ENCODE peak calls at places on chromosomes 3 and 15, in eight cellular contexts. H is K562, L is GM12878, Q is vagina, S is esophagus muscularis mucosa, F is sigmoid colon, C is H1, D is upper lobe of left lung. N is an unnamed sample.

GRCh38 chr3:17730318-17730967 is 12.0 kb downstream of the TBC1D5 start:
- DNase-seq in H (peak), L (no peak), Q (no peak), S (no peak), F (no peak), C (no peak), D (no peak), N (no peak)

GRCh38 chr15:91865486-91865885 is 12.0 kb downstream of the SLCO3A1 start:
- DNase-seq in H (no peak), L (no peak), Q (no peak), S (no peak), F (no peak), C (no peak), D (no peak), N (no peak)

GRCh38 chr3:50612234-50612972 is 829 bp upstream of the CISH start:
- DNase-seq in H (peak), L (no peak), Q (no peak), S (no peak), F (no peak), C (no peak), D (no peak), N (no peak)

GRCh38 chr3:178443634-178444033 is 92.6 kb upstream of the KCNMB2 start:
- DNase-seq in H (no peak), L (no peak), Q (no peak), S (no peak), F (no peak), C (no peak), D (no peak), N (no peak)

GRCh38 chr3:171007316-171007715 is 19.2 kb downstream of the SLC2A2 start:
- DNase-seq in H (no peak), L (no peak), Q (no peak), S (no peak), F (no peak), C (no peak), D (no peak), N (no peak)

GRCh38 chr3:21672303-21672702 is 78.7 kb downstream of the ZNF385D start:
- DNase-seq in H (no peak), L (no peak), Q (no peak), S (no peak), F (no peak), C (no peak), D (no peak), N (peak)

GRCh38 chr3:172233474-172234277 is 194.3 kb downstream of the FNDC3B start:
- DNase-seq in H (no peak), L (no peak), Q (no peak), S (no peak), F (no peak), C (no peak), D (no peak), N (no peak)

GRCh38 chr15:77035999-77036471 is 34.9 kb downstream of the TSPAN3 start:
- DNase-seq in H (no peak), L (no peak), Q (peak), S (no peak), F (peak), C (no peak), D (no peak), N (no peak)

GRCh38 chr3:107236661-107237375 is 140.4 kb upstream of the CCDC54 start:
- DNase-seq in H (peak), L (no peak), Q (no peak), S (no peak), F (no peak), C (no peak), D (no peak), N (no peak)

GRCh38 chr3:177596822-177597271 is 399.6 kb upstream of the TBL1XR1 start:
- DNase-seq in H (no peak), L (no peak), Q (no peak), S (no peak), F (peak), C (no peak), D (no peak), N (no peak)

GRCh38 chr15:88465633-88466219 is 1.5 kb downstream of the MRPL46 start:
- DNase-seq in H (peak), L (no peak), Q (no peak), S (peak), F (no peak), C (no peak), D (no peak), N (no peak)

GRCh38 chr15:85414037-85414436 is 33.6 kb downstream of the AKAP13 start:
- DNase-seq in H (no peak), L (no peak), Q (no peak), S (no peak), F (no peak), C (no peak), D (no peak), N (no peak)

GRCh38 chr3:100782906-100783305 is 73.6 kb downstream of the TFG start:
- DNase-seq in H (no peak), L (no peak), Q (no peak), S (no peak), F (no peak), C (no peak), D (no peak), N (no peak)

GRCh38 chr15:55784284-55784683 is 41.3 kb upstream of the PRTG start:
- DNase-seq in H (peak), L (no peak), Q (no peak), S (no peak), F (no peak), C (no peak), D (no peak), N (no peak)

GRCh38 chr15:23912191-23912590 is 225.1 kb upstream of the NDN start:
- DNase-seq in H (no peak), L (no peak), Q (no peak), S (no peak), F (no peak), C (peak), D (peak), N (no peak)

GRCh38 chr15:88604381-88604951 is 16.7 kb upstream of the AEN start:
- DNase-seq in H (no peak), L (no peak), Q (no peak), S (no peak), F (no peak), C (no peak), D (peak), N (no peak)

GRCh38 chr3:88090681-88091080 is 31.6 kb downstream of the ZNF654 start:
- DNase-seq in H (no peak), L (no peak), Q (no peak), S (no peak), F (no peak), C (no peak), D (no peak), N (no peak)

GRCh38 chr3:182046365-182046764 is 334.6 kb downstream of the SOX2 start:
- DNase-seq in H (peak), L (no peak), Q (no peak), S (no peak), F (no peak), C (no peak), D (peak), N (no peak)

GRCh38 chr3:190444576-190445145 is 5.0 kb downstream of the TMEM207 start:
- DNase-seq in H (no peak), L (no peak), Q (no peak), S (no peak), F (no peak), C (no peak), D (no peak), N (no peak)

GRCh38 chr3:168889666-168890065 is 773.8 kb downstream of the MECOM start:
- DNase-seq in H (no peak), L (no peak), Q (no peak), S (no peak), F (no peak), C (peak), D (no peak), N (no peak)

GRCh38 chr3:13419356-13420050 is 619 bp downstream of the NUP210 start:
- DNase-seq in H (peak), L (no peak), Q (no peak), S (no peak), F (no peak), C (no peak), D (peak), N (no peak)
- TF ChIP-seq CTCF in H (no peak), L (peak), Q (no peak), S (no peak), F (no peak), C (no peak), D (peak), N (no peak)

GRCh38 chr3:147397911-147398809 is 8.2 kb downstream of the ZIC4 start:
- DNase-seq in H (no peak), L (no peak), Q (peak), S (no peak), F (no peak), C (no peak), D (peak), N (no peak)

GRCh38 chr3:147397155-147397888 is 9.0 kb downstream of the ZIC4 start:
- DNase-seq in H (no peak), L (no peak), Q (peak), S (no peak), F (no peak), C (no peak), D (peak), N (no peak)

GRCh38 chr3:147396709-147397046 is 9.7 kb downstream of the ZIC4 start:
- DNase-seq in H (no peak), L (no peak), Q (no peak), S (no peak), F (no peak), C (no peak), D (peak), N (no peak)

GRCh38 chr3:147394168-147394941 is 12.0 kb downstream of the ZIC4 start:
- DNase-seq in H (no peak), L (no peak), Q (no peak), S (no peak), F (no peak), C (no peak), D (no peak), N (no peak)

GRCh38 chr3:147395975-147396708 is 10.2 kb downstream of the ZIC4 start:
- DNase-seq in H (no peak), L (no peak), Q (no peak), S (no peak), F (no peak), C (no peak), D (peak), N (no peak)
- TF ChIP-seq POLR2AphosphoS5 in H (no peak), L (no peak), Q (no peak), S (no peak), F (no peak), C (no peak), D (no peak), N (no peak)

DNA sequence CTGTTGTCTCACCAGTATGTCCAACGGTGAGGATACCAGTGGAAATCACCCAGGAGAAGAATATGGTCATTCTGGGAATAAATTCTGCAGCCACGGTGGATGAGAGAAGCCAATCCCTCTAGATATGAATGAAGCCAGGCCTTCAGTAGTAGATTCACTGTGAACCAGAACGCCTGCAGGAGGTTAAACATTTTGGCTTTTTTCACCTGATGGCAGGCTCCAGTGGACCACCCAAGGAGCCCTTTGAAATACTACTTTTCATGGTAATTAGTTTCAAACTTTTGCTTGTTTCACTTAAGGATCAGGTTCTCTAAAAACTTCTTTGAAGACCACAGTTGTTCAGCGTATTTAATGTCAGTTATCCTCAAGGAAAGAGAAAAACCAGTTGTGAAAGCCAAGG is 353.4 kb downstream of the RORA start:
- DNase-seq in H (no peak), L (no peak), Q (no peak), S (no peak), F (no peak), C (no peak), D (no peak), N (no peak)
- H3K4me3 ChIP-seq in H (no peak), L (no peak), Q (no peak), S (no peak), F (no peak), C (no peak), D (no peak), N (no peak)

DNA sequence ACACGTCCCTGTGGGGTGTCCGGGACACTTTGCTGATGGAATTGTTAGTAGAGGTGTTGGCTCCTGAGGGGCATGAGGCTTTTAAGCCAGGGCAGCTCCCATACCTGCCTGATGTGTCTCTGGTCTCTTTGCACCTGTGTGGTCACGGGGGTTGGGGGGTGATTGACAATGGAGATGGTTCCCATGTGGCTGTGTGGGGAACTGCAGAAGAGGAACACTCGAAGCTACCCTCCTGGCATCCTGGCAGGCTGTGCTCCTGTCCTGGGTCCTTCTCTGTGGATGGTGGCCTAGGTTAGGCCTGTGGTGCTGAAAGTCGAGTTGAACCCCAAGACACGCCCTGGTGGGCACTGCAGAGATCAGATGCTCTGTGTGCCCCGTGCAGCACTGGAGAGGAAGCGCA is 73.4 kb downstream of the HMCES start:
- DNase-seq in H (no peak), L (no peak), Q (no peak), S (no peak), F (no peak), C (no peak), D (no peak), N (no peak)
- TF ChIP-seq CTCF in H (no peak), L (peak), Q (no peak), S (no peak), F (no peak), C (peak), D (no peak), N (no peak)

GRCh38 chr3:67605377-67605776 is 49.0 kb downstream of the SUCLG2 start:
- DNase-seq in H (no peak), L (no peak), Q (no peak), S (peak), F (no peak), C (peak), D (no peak), N (no peak)

GRCh38 chr3:67609709-67610108 is 44.7 kb downstream of the SUCLG2 start:
- DNase-seq in H (no peak), L (no peak), Q (no peak), S (no peak), F (no peak), C (no peak), D (no peak), N (no peak)

GRCh38 chr3:67614195-67614594 is 40.2 kb downstream of the SUCLG2 start:
- DNase-seq in H (no peak), L (no peak), Q (no peak), S (no peak), F (no peak), C (no peak), D (no peak), N (no peak)

GRCh38 chr3:67608034-67608433 is 46.4 kb downstream of the SUCLG2 start:
- DNase-seq in H (no peak), L (no peak), Q (no peak), S (peak), F (no peak), C (no peak), D (no peak), N (no peak)

GRCh38 chr3:67610458-67610857 is 44.0 kb downstream of the SUCLG2 start:
- DNase-seq in H (no peak), L (no peak), Q (no peak), S (peak), F (no peak), C (no peak), D (no peak), N (peak)
- TF ChIP-seq POLR2AphosphoS5 in H (no peak), L (no peak), Q (no peak), S (no peak), F (no peak), C (no peak), D (no peak), N (no peak)

N was measured in Panc1.